ENCODE peak calls at places on chromosome 14, in five cellular contexts. T is neuronal stem cell, W is frontal cortex, N is C1 segment of cervical spinal cord, K is dorsolateral prefrontal cortex. Z is an unnamed sample.

GRCh38 chr14:84988391-84988790 is 541.6 kb upstream of the FLRT2 start:
- DNase-seq in T (no peak), W (no peak), N (no peak), K (no peak), Z (no peak)

GRCh38 chr14:61296707-61297502 is 15.8 kb upstream of the TMEM30B start:
- DNase-seq in T (no peak), W (no peak), N (no peak), K (no peak), Z (peak)

GRCh38 chr14:104404922-104405321 is 174.6 kb upstream of the C14orf180 start:
- DNase-seq in T (no peak), W (no peak), N (no peak), K (no peak), Z (no peak)

GRCh38 chr14:71403673-71404072 is 496.4 kb downstream of the PCNX1 start:
- DNase-seq in T (no peak), W (no peak), N (no peak), K (no peak), Z (no peak)

GRCh38 chr14:38755036-38755435 is 348.0 kb downstream of the SEC23A start:
- DNase-seq in T (peak), W (no peak), N (no peak), K (no peak), Z (no peak)

GRCh38 chr14:90715495-90715894 is 100.7 kb downstream of the TTC7B start:
- DNase-seq in T (no peak), W (no peak), N (no peak), K (no peak), Z (no peak)

GRCh38 chr14:77098470-77099353 is 654 bp downstream of the CIPC start:
- DNase-seq in T (no peak), W (no peak), N (peak), K (peak), Z (no peak)

GRCh38 chr14:92922155-92922735 is 705 bp upstream of the CHGA start:
- DNase-seq in T (no peak), W (no peak), N (no peak), K (no peak), Z (no peak)

GRCh38 chr14:35234007-35234406 is 58.2 kb upstream of the PSMA6 start:
- DNase-seq in T (no peak), W (no peak), N (no peak), K (no peak), Z (no peak)

GRCh38 chr14:98751110-98751509 is 520.9 kb downstream of the BCL11B start:
- DNase-seq in T (no peak), W (no peak), N (no peak), K (no peak), Z (no peak)

GRCh38 chr14:31893156-31893813 is 183.8 kb upstream of the ARHGAP5 start:
- DNase-seq in T (peak), W (no peak), N (no peak), K (no peak), Z (no peak)

GRCh38 chr14:91817566-91818325 is 49.6 kb downstream of the TC2N start:
- DNase-seq in T (no peak), W (no peak), N (no peak), K (no peak), Z (no peak)

GRCh38 chr14:28294834-28295440 is 471.6 kb upstream of the FOXG1 start:
- DNase-seq in T (no peak), W (no peak), N (no peak), K (no peak), Z (no peak)

GRCh38 chr14:59305231-59305630 is 116.8 kb downstream of the DAAM1 start:
- DNase-seq in T (no peak), W (no peak), N (no peak), K (no peak), Z (no peak)

GRCh38 chr14:50666772-50667490 is 1.2 kb downstream of the SAV1 start:
- DNase-seq in T (peak), W (no peak), N (no peak), K (no peak), Z (no peak)

GRCh38 chr14:90398315-90398811 is 1.5 kb downstream of the CALM1 start:
- DNase-seq in T (no peak), W (no peak), N (peak), K (peak), Z (no peak)

GRCh38 chr14:66944872-66945271 is 244.4 kb upstream of the GARIN2 start:
- DNase-seq in T (peak), W (no peak), N (no peak), K (no peak), Z (no peak)

GRCh38 chr14:33052899-33053400 is 114.3 kb downstream of the NPAS3 start:
- DNase-seq in T (no peak), W (no peak), N (no peak), K (no peak), Z (no peak)

GRCh38 chr14:89598548-89599186 is 181.6 kb upstream of the FOXN3 start:
- DNase-seq in T (no peak), W (no peak), N (no peak), K (no peak), Z (no peak)